ENCODE peak calls at places on chromosomes 12 and 14, in four cellular contexts. V is putamen, P is ascending aorta, B is AG09309. C is an unnamed sample.

GRCh38 chr12:79939728-79940306 is 4.9 kb upstream of the PPP1R12A start:
- DNase-seq in P (no peak), B (no peak), V (no peak), C (no peak)

GRCh38 chr12:68577949-68578348 is 32.8 kb upstream of the RAP1B start:
- DNase-seq in P (no peak), V (no peak), B (no peak), C (no peak)

GRCh38 chr12:129101404-129101803 is 248.1 kb downstream of the GLT1D1 start:
- DNase-seq in V (peak), P (no peak), B (no peak), C (no peak)

GRCh38 chr12:67940780-67941243 is 48.4 kb upstream of the IFNG-AS1 start:
- DNase-seq in V (no peak), B (peak), P (no peak), C (no peak)

GRCh38 chr12:4957781-4958180 is 48.1 kb downstream of the KCNA1 start:
- DNase-seq in V (no peak), P (no peak), B (no peak), C (no peak)

GRCh38 chr12:2358986-2359658 is 306.3 kb downstream of the CACNA1C start:
- DNase-seq in B (no peak), P (peak), V (peak), C (no peak)

GRCh38 chr12:22656835-22657234 is 31.9 kb downstream of the ETNK1 start:
- DNase-seq in P (no peak), B (no peak), V (no peak), C (no peak)

GRCh38 chr14:93789366-93790130 is 1.3 kb upstream of the PRIMA1 start:
- DNase-seq in P (peak), B (no peak), V (peak), C (no peak)

GRCh38 chr14:23182372-23183014 is 967 bp downstream of the SLC7A8 start:
- DNase-seq in V (no peak), P (peak), B (no peak), C (no peak)